ENCODE peak calls at places on chromosome 20, in nine cellular contexts. One of them, this sample, is unnamed.
A peak's percentile ranks its signal among the peaks of the same experiment; 100 is the strongest.

GRCh38 chr20:50601511-50602431 is 89.6 kb downstream of the RIPOR3 start:
- DNase-seq in thoracic aorta: no peak
- DNase-seq in A673: no peak
- DNase-seq in stomach: no peak
- DNase-seq in left lung: no peak
- DNase-seq in GM23338: no peak
- DNase-seq in upper lobe of right lung: no peak
- DNase-seq in mesendoderm: no peak
- DNase-seq in endodermal cell: no peak
- DNase-seq in this sample: no peak

GRCh38 chr20:32737371-32738223 is 5.7 kb downstream of the COMMD7 start:
- DNase-seq in thoracic aorta: no peak
- DNase-seq in A673: no peak
- DNase-seq in stomach: no peak
- DNase-seq in left lung: no peak
- DNase-seq in GM23338: no peak
- DNase-seq in upper lobe of right lung: no peak
- DNase-seq in mesendoderm: no peak
- DNase-seq in endodermal cell: no peak
- DNase-seq in this sample: peak; percentile 54

GRCh38 chr20:19301843-19302242 is 89.4 kb downstream of the SLC24A3 start:
- DNase-seq in thoracic aorta: no peak
- DNase-seq in A673: no peak
- DNase-seq in stomach: no peak
- DNase-seq in left lung: no peak
- DNase-seq in GM23338: no peak
- DNase-seq in upper lobe of right lung: no peak
- DNase-seq in mesendoderm: no peak
- DNase-seq in endodermal cell: peak; percentile 2
- DNase-seq in this sample: no peak

GRCh38 chr20:40948352-40949267 is 80.0 kb upstream of the TOP1 start:
- DNase-seq in thoracic aorta: no peak
- DNase-seq in A673: no peak
- DNase-seq in stomach: no peak
- DNase-seq in left lung: no peak
- DNase-seq in GM23338: no peak
- DNase-seq in upper lobe of right lung: no peak
- DNase-seq in mesendoderm: peak; percentile 27
- DNase-seq in endodermal cell: no peak
- DNase-seq in this sample: peak; percentile 21

GRCh38 chr20:48092596-48093280 is 307.5 kb upstream of the SULF2 start:
- DNase-seq in thoracic aorta: no peak
- DNase-seq in A673: no peak
- DNase-seq in stomach: no peak
- DNase-seq in left lung: no peak
- DNase-seq in GM23338: no peak
- DNase-seq in upper lobe of right lung: peak; percentile 55
- DNase-seq in mesendoderm: no peak
- DNase-seq in endodermal cell: no peak
- DNase-seq in this sample: no peak

GRCh38 chr20:62192635-62193034 is 9.8 kb downstream of the MTG2 start:
- DNase-seq in thoracic aorta: no peak
- DNase-seq in A673: no peak
- DNase-seq in stomach: no peak
- DNase-seq in left lung: no peak
- DNase-seq in GM23338: no peak
- DNase-seq in upper lobe of right lung: no peak
- DNase-seq in mesendoderm: no peak
- DNase-seq in endodermal cell: no peak
- DNase-seq in this sample: no peak

GRCh38 chr20:53274807-53275206 is 302.6 kb downstream of the TSHZ2 start:
- DNase-seq in thoracic aorta: no peak
- DNase-seq in A673: no peak
- DNase-seq in stomach: no peak
- DNase-seq in left lung: no peak
- DNase-seq in GM23338: no peak
- DNase-seq in upper lobe of right lung: no peak
- DNase-seq in mesendoderm: no peak
- DNase-seq in endodermal cell: no peak
- DNase-seq in this sample: no peak

GRCh38 chr20:41692479-41693135 is 74.4 kb upstream of the CHD6 start:
- DNase-seq in thoracic aorta: peak; percentile 65
- DNase-seq in A673: peak; percentile 91
- DNase-seq in stomach: peak; percentile 77
- DNase-seq in left lung: peak; percentile 81
- DNase-seq in GM23338: peak; percentile 97
- DNase-seq in upper lobe of right lung: peak; percentile 92
- DNase-seq in mesendoderm: peak; percentile 97
- DNase-seq in endodermal cell: peak; percentile 97
- DNase-seq in this sample: peak; percentile 43

GRCh38 chr20:58064411-58065010 is 163.9 kb downstream of the ANKRD60 start:
- DNase-seq in thoracic aorta: no peak
- DNase-seq in A673: no peak
- DNase-seq in stomach: no peak
- DNase-seq in left lung: no peak
- DNase-seq in GM23338: no peak
- DNase-seq in upper lobe of right lung: no peak
- DNase-seq in mesendoderm: no peak
- DNase-seq in endodermal cell: peak; percentile 37
- DNase-seq in this sample: no peak

GRCh38 chr20:32109392-32110172 is at the start of gene TM9SF4:
- DNase-seq in thoracic aorta: peak; percentile 81
- DNase-seq in A673: peak; percentile 97
- DNase-seq in stomach: peak; percentile 88
- DNase-seq in left lung: peak; percentile 90
- DNase-seq in GM23338: peak; percentile 100
- DNase-seq in upper lobe of right lung: peak; percentile 92
- DNase-seq in mesendoderm: peak; percentile 98
- DNase-seq in endodermal cell: peak; percentile 97
- DNase-seq in this sample: peak; percentile 90

GRCh38 chr20:49387606-49387939 is 94.9 kb downstream of the KCNB1 start:
- DNase-seq in thoracic aorta: no peak
- DNase-seq in A673: no peak
- DNase-seq in stomach: no peak
- DNase-seq in left lung: no peak
- DNase-seq in GM23338: no peak
- DNase-seq in upper lobe of right lung: no peak
- DNase-seq in mesendoderm: no peak
- DNase-seq in endodermal cell: no peak
- DNase-seq in this sample: no peak
- H3K27ac ChIP-seq in thoracic aorta: no peak overlapping the region
- H3K27ac ChIP-seq in A673: no peak overlapping the region
- H3K27ac ChIP-seq in stomach: peak overlapping the region; percentile 43
- H3K27ac ChIP-seq in left lung: no peak overlapping the region
- H3K27ac ChIP-seq in GM23338: no peak overlapping the region
- H3K27ac ChIP-seq in upper lobe of right lung: no peak overlapping the region
- H3K27ac ChIP-seq in mesendoderm: no peak overlapping the region
- H3K27ac ChIP-seq in endodermal cell: no peak overlapping the region
- H3K27ac ChIP-seq in this sample: no peak overlapping the region

DNA sequence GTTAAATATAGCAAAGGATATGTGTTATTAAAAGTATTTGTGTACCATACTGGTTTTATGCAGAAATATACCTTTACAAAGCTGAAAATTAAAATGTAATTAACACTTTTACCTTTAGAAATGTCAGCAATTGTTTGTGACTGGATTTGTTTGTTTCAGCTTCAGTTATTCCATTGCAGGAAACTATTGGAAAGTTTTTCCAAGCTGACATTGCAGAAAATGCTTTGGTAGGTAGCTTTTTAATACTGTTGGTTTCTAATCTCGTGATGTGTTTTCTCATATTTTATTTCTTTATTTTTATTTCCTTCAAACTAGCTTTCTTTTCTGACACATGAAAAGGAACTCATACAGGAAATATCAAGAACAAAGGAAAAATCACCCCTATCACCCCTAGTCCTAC is 8.2 kb downstream of the NDUFAF5 start:
- DNase-seq in thoracic aorta: no peak
- DNase-seq in A673: no peak
- DNase-seq in stomach: no peak
- DNase-seq in left lung: no peak
- DNase-seq in GM23338: no peak
- DNase-seq in upper lobe of right lung: no peak
- DNase-seq in mesendoderm: no peak
- DNase-seq in endodermal cell: no peak
- DNase-seq in this sample: no peak
- H3K36me3 ChIP-seq in thoracic aorta: peaks cover 35% of the 10 kb centered on the region
- H3K36me3 ChIP-seq in A673: peaks cover 93% of the 10 kb centered on the region
- H3K36me3 ChIP-seq in stomach: peaks cover 91% of the 10 kb centered on the region
- H3K36me3 ChIP-seq in left lung: no peaks in the 10 kb centered on the region
- H3K36me3 ChIP-seq in GM23338: peaks cover 48% of the 10 kb centered on the region
- H3K36me3 ChIP-seq in upper lobe of right lung: peaks cover 94% of the 10 kb centered on the region
- H3K36me3 ChIP-seq in mesendoderm: peaks cover 8% of the 10 kb centered on the region
- H3K36me3 ChIP-seq in endodermal cell: peaks cover 84% of the 10 kb centered on the region
- H3K36me3 ChIP-seq in this sample: peaks cover 19% of the 10 kb centered on the region

DNA sequence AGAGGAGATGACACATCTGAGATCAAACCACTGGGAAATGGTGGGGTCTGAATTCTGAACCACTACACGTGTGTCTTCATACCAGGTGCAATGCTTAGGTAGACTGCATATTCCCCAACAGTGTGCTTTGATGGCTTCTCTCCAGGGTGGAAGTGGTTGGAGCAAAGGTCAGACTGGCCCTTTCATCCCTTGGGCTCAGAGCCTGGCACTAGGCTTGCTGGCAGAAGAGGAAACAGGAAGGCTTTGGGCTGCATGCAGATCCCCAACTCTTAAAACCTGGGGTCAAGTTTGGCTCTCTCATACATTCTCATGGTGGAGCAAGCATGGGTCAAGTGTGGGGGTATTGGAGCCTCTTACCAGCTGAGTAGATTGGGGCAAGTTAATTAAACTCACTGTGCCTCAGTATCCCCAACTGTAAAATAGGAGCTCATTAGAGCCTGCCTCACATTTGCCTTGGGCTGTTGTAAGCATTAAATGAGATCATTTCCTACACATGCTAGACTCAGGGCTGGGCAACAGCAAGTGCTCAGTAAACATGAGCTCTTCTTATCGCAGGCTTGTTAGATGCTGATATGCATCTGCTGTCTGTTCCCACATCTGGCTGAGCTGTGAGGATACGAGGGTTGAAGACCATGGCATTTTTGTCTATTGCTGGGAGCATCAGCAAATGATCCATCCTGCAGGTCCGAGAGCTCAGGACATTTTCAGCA is 51.6 kb upstream of the FAM83D start:
- DNase-seq in thoracic aorta: no peak
- DNase-seq in A673: no peak
- DNase-seq in stomach: no peak
- DNase-seq in left lung: no peak
- DNase-seq in GM23338: no peak
- DNase-seq in upper lobe of right lung: no peak
- DNase-seq in mesendoderm: peak; percentile 65
- DNase-seq in endodermal cell: no peak
- DNase-seq in this sample: no peak
- H3K27ac ChIP-seq in thoracic aorta: no peak overlapping the region
- H3K27ac ChIP-seq in A673: no peak overlapping the region
- H3K27ac ChIP-seq in stomach: peak overlapping the region; percentile 45
- H3K27ac ChIP-seq in left lung: peak overlapping the region; percentile 68
- H3K27ac ChIP-seq in GM23338: no peak overlapping the region
- H3K27ac ChIP-seq in upper lobe of right lung: peak overlapping the region; percentile 71
- H3K27ac ChIP-seq in mesendoderm: no peak overlapping the region
- H3K27ac ChIP-seq in endodermal cell: no peak overlapping the region
- H3K27ac ChIP-seq in this sample: no peak overlapping the region

GRCh38 chr20:44485830-44486198 is 10.1 kb downstream of the TTPAL start:
- DNase-seq in thoracic aorta: no peak
- DNase-seq in A673: no peak
- DNase-seq in stomach: no peak
- DNase-seq in left lung: no peak
- DNase-seq in GM23338: no peak
- DNase-seq in upper lobe of right lung: no peak
- DNase-seq in mesendoderm: no peak
- DNase-seq in endodermal cell: no peak
- DNase-seq in this sample: no peak

GRCh38 chr20:44488551-44488950 is 12.9 kb downstream of the TTPAL start:
- DNase-seq in thoracic aorta: no peak
- DNase-seq in A673: no peak
- DNase-seq in stomach: no peak
- DNase-seq in left lung: no peak
- DNase-seq in GM23338: no peak
- DNase-seq in upper lobe of right lung: no peak
- DNase-seq in mesendoderm: no peak
- DNase-seq in endodermal cell: peak; percentile 28
- DNase-seq in this sample: no peak

GRCh38 chr20:44489223-44489622 is 13.5 kb downstream of the TTPAL start:
- DNase-seq in thoracic aorta: no peak
- DNase-seq in A673: no peak
- DNase-seq in stomach: no peak
- DNase-seq in left lung: no peak
- DNase-seq in GM23338: no peak
- DNase-seq in upper lobe of right lung: no peak
- DNase-seq in mesendoderm: no peak
- DNase-seq in endodermal cell: peak; percentile 26
- DNase-seq in this sample: no peak

GRCh38 chr20:44491635-44492395 is 16.1 kb downstream of the TTPAL start:
- DNase-seq in thoracic aorta: no peak
- DNase-seq in A673: no peak
- DNase-seq in stomach: no peak
- DNase-seq in left lung: no peak
- DNase-seq in GM23338: no peak
- DNase-seq in upper lobe of right lung: no peak
- DNase-seq in mesendoderm: peak; percentile 76
- DNase-seq in endodermal cell: peak; percentile 60
- DNase-seq in this sample: no peak

DNA sequence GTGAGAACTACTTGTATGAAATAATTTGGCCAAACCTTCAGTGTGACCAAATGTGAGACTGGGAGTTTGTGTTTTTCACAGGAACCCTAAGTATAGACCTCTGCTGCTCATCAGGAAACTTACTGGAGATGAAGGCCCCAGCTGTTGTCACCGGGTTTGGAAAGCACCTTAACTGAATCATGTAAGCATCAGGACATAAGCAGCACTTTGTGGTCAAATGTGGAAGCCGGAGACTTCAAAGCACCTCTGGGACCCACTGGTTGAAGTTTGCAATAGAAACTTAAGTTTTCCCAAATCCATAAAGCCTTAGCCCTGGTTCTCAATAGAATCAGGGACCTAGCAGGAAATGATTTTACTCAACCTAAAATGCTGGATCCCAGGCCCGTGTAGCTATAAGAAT is 14.3 kb downstream of the TTPAL start:
- DNase-seq in thoracic aorta: no peak
- DNase-seq in A673: no peak
- DNase-seq in stomach: no peak
- DNase-seq in left lung: no peak
- DNase-seq in GM23338: no peak
- DNase-seq in upper lobe of right lung: no peak
- DNase-seq in mesendoderm: no peak
- DNase-seq in endodermal cell: no peak
- DNase-seq in this sample: no peak
- H3K36me3 ChIP-seq in thoracic aorta: peaks cover 28% of the 10 kb centered on the region
- H3K36me3 ChIP-seq in A673: peaks cover 45% of the 10 kb centered on the region
- H3K36me3 ChIP-seq in stomach: peaks cover 100% of the 10 kb centered on the region
- H3K36me3 ChIP-seq in left lung: no peaks in the 10 kb centered on the region
- H3K36me3 ChIP-seq in GM23338: peaks cover 23% of the 10 kb centered on the region
- H3K36me3 ChIP-seq in upper lobe of right lung: peaks cover 85% of the 10 kb centered on the region
- H3K36me3 ChIP-seq in mesendoderm: peaks cover 15% of the 10 kb centered on the region
- H3K36me3 ChIP-seq in endodermal cell: peaks cover 91% of the 10 kb centered on the region
- H3K36me3 ChIP-seq in this sample: peaks cover 11% of the 10 kb centered on the region

GRCh38 chr20:1818895-1819294 is 76.3 kb upstream of the SIRPA start:
- DNase-seq in thoracic aorta: no peak
- DNase-seq in A673: no peak
- DNase-seq in stomach: no peak
- DNase-seq in left lung: no peak
- DNase-seq in GM23338: peak; percentile 32
- DNase-seq in upper lobe of right lung: no peak
- DNase-seq in mesendoderm: no peak
- DNase-seq in endodermal cell: peak; percentile 43
- DNase-seq in this sample: no peak
- H3K27ac ChIP-seq in thoracic aorta: peak overlapping the region; percentile 75
- H3K27ac ChIP-seq in A673: no peak overlapping the region
- H3K27ac ChIP-seq in stomach: peak overlapping the region; percentile 25
- H3K27ac ChIP-seq in left lung: peak overlapping the region; percentile 94
- H3K27ac ChIP-seq in GM23338: peak overlapping the region; percentile 12
- H3K27ac ChIP-seq in upper lobe of right lung: peak overlapping the region; percentile 74
- H3K27ac ChIP-seq in mesendoderm: no peak overlapping the region
- H3K27ac ChIP-seq in endodermal cell: no peak overlapping the region
- H3K27ac ChIP-seq in this sample: no peak overlapping the region

This sample was measured in mammary epithelial cell.